ENCODE peak calls at places on chromosomes 4 and X, in four cellular contexts. V is A549, S is astrocyte of the cerebellum, D is omental fat pad. O is an unnamed sample.

GRCh38 chrX:132876933-132877332 is 81.5 kb downstream of the HS6ST2 start:
- DNase-seq in V (no peak), S (no peak), D (no peak), O (no peak)

GRCh38 chr4:19492611-19493010 is 759.1 kb upstream of the SLIT2 start:
- DNase-seq in V (no peak), S (no peak), D (no peak), O (no peak)

GRCh38 chr4:101102114-101102752 is 245.1 kb downstream of the PPP3CA start:
- DNase-seq in V (no peak), S (peak; percentile 88), D (no peak), O (peak; percentile 86)

GRCh38 chrX:10350991-10351390 is 194.2 kb downstream of the CLCN4 start:
- DNase-seq in V (no peak), S (no peak), D (no peak), O (no peak)

GRCh38 chr4:2953496-2953895 is 9.7 kb downstream of the NOP14 start:
- DNase-seq in V (no peak), S (no peak), D (no peak), O (no peak)

GRCh38 chrX:126485371-126485770 is 67.2 kb downstream of the DCAF12L1 start:
- DNase-seq in V (no peak), S (no peak), D (no peak), O (no peak)

GRCh38 chr4:52912608-52913007 is 50.5 kb downstream of the RASL11B start:
- DNase-seq in V (no peak), S (no peak), D (no peak), O (no peak)

GRCh38 chr4:150591284-150591874 is 9.4 kb downstream of the MAB21L2 start:
- DNase-seq in V (no peak), S (no peak), D (no peak), O (no peak)

GRCh38 chrX:10729000-10729399 is 108.6 kb upstream of the MID1 start:
- DNase-seq in V (no peak), S (no peak), D (no peak), O (no peak)

GRCh38 chrX:122582280-122582679 is 601.8 kb upstream of the GRIA3 start:
- DNase-seq in V (no peak), S (no peak), D (no peak), O (no peak)

GRCh38 chr4:2803624-2804448 is 11.0 kb downstream of the SH3BP2 start:
- DNase-seq in V (no peak), S (no peak), D (no peak), O (no peak)

GRCh38 chr4:48343531-48343930 is 2.2 kb downstream of the SLAIN2 start:
- DNase-seq in V (no peak), S (no peak), D (no peak), O (no peak)

GRCh38 chrX:140346711-140347110 is 158.2 kb downstream of the SOX3 start:
- DNase-seq in V (no peak), S (no peak), D (no peak), O (no peak)

GRCh38 chr4:163679189-163679588 is 184.7 kb downstream of the TMA16 start:
- DNase-seq in V (peak; percentile 12), S (no peak), D (no peak), O (no peak)

GRCh38 chr4:931194-931959 is 739 bp downstream of the GAK start:
- DNase-seq in V (no peak), S (no peak), D (no peak), O (no peak)

GRCh38 chr4:165842684-165843083 is 30.4 kb upstream of the TLL1 start:
- DNase-seq in V (no peak), S (no peak), D (no peak), O (no peak)

GRCh38 chr4:148112231-148112982 is 329.8 kb downstream of the NR3C2 start:
- DNase-seq in V (no peak), S (peak; percentile 93), D (no peak), O (no peak)

GRCh38 chr4:52588771-52589591 is 70.1 kb downstream of the USP46 start:
- DNase-seq in V (no peak), S (peak; percentile 85), D (no peak), O (no peak)

GRCh38 chr4:158350161-158350560 is 139.9 kb downstream of the TMEM144 start:
- DNase-seq in V (no peak), S (no peak), D (no peak), O (no peak)

GRCh38 chr4:1750381-1751154 is 29.2 kb downstream of the TACC3 start:
- DNase-seq in V (no peak), S (no peak), D (no peak), O (no peak)

GRCh38 chr4:92969650-92970370 is 666.0 kb downstream of the GRID2 start:
- DNase-seq in V (peak; percentile 14), S (peak; percentile 94), D (no peak), O (peak; percentile 61)

GRCh38 chr4:142778430-142778829 is 67.7 kb downstream of the INPP4B start:
- DNase-seq in V (no peak), S (peak; percentile 1), D (no peak), O (peak; percentile 2)

GRCh38 chr4:23382880-23383279 is 507.0 kb downstream of the PPARGC1A start:
- DNase-seq in V (no peak), S (no peak), D (no peak), O (no peak)

GRCh38 chrX:73268463-73268862 is 53.8 kb upstream of the NAP1L2 start:
- DNase-seq in V (no peak), S (no peak), D (no peak), O (no peak)

GRCh38 chr4:82354788-82355187 is 19.0 kb downstream of the HNRNPD start:
- DNase-seq in V (no peak), S (no peak), D (no peak), O (no peak)

GRCh38 chr4:14524236-14524635 is 478.0 kb upstream of the CPEB2 start:
- DNase-seq in V (no peak), S (peak; percentile 65), D (no peak), O (no peak)

GRCh38 chr4:52659722-52660261 is 691 bp upstream of the USP46 start:
- DNase-seq in V (peak; percentile 8), S (no peak), D (no peak), O (no peak)

GRCh38 chrX:14963447-14964236 is 90.4 kb downstream of the MOSPD2 start:
- DNase-seq in V (no peak), S (no peak), D (no peak), O (no peak)

GRCh38 chrX:40501456-40501855 is 79.3 kb upstream of the ATP6AP2 start:
- DNase-seq in V (no peak), S (no peak), D (no peak), O (no peak)

GRCh38 chrX:40502688-40503087 is 78.1 kb upstream of the ATP6AP2 start:
- DNase-seq in V (no peak), S (no peak), D (no peak), O (no peak)

GRCh38 chrX:40495659-40496058 is 85.1 kb upstream of the ATP6AP2 start:
- DNase-seq in V (no peak), S (no peak), D (no peak), O (no peak)

DNA sequence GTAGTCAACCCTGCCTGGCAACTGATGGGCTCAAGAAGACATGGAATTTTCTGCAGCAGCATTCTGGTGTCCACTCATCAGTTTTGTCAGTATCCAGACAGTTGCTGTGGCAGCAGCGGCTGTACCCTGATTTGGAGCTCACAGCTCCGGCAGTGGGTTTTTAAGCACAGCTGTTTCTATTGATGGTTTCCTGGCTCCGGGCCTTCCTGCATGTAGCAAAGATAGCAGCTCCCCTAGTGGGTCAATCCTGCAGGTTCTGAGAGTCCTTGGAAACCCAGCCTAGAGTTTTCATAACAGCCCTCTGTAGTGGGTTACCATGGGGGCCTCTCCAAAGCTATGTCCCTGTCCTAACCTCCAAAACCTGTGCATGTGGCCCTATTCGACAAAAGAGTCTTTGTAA is 84.0 kb upstream of the ATP6AP2 start:
- DNase-seq in V (no peak), S (peak; percentile 20), D (no peak), O (no peak)
- TF ChIP-seq CTCF in V (no peak), S (peak; percentile 59), D (no peak), O (peak; percentile 29)

GRCh38 chr4:79298027-79298426 is 27.8 kb downstream of the NAA11 start:
- DNase-seq in V (no peak), S (no peak), D (no peak), O (no peak)
- TF ChIP-seq CTCF in V (no peak), S (no peak), D (no peak), O (no peak)

DNA sequence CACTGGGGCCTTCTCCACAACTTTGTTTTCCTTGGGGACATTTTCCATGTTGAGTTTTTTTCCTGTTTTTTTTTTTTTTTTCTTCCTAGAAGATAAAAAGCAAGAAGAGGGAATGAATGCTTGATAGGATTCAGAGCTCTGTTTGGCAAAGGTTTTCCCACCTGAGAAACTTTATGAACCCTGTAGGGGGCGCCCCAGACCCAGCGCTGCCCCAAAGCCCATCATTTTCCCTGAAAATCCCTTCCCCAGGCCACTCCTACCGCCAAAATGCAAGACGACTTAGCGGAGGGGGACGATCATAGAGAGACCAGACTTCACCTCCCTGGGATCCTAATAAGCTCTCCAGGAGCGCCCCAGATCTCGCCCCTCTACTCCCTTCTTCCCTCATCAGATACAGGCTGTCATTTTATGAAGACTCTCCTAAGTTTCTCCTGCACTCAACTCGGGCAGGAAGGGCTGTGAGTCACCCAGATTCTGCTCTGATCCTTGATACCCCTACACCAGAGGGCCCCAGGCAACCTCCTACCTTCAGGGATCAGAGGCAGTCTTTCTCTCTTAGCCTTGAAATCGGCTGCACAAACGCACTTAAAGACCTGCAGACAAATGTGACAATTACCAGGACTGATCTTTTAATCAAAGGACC is 1.4 kb downstream of the BEX5 start:
- DNase-seq in V (no peak), S (no peak), D (no peak), O (no peak)
- TF ChIP-seq CTCF in V (no peak), S (no peak), D (no peak), O (no peak)

DNA sequence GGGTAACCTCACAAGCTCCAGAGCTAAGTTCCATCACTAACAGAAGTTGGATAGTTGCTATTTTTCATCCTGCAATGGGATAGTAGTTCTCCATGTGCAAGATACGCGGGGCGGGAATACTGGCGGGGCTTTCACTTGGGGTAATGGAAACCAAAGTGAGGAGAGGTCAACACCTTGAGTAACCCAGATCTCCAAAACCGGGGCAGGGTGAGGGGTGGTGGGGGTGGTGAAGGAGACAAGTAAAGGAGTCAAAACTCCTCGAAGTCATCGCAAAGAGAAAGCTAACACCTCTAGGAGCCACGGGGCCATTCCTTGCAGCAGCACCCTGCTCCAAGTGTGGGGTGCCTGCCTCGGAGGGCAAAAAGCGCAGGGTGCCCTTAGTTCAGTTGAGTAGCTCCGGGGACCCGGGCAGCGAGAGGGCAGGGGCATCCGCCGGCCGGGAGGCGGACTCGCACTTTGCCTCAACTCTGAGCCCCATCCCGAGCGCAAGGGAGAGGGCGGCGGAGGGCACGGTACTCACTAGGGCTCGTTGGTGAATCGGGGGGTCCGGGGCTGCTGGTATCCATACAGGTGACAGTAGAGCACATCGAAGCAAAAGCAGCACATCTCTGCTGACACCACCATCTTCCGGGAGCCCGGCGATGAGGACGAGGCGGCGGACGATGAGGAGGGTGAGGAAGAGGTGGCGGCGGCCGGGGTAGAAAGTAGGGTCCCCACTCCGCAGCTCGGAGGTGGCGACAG is 636 bp downstream of the AMMECR1 start:
- DNase-seq in V (peak; percentile 28), S (no peak), D (no peak), O (no peak)
- TF ChIP-seq CTCF in V (no peak), S (no peak), D (no peak), O (no peak)